ENCODE peak calls at places on chromosomes 2 and 18, in eight cellular contexts. H, F, A, W, D, B, C and J are unnamed samples.

GRCh38 chr18:28875059-28875458 is 698.1 kb upstream of the CDH2 start:
- DNase-seq in H (no peak), F (no peak), A (no peak), W (no peak), D (no peak), B (peak; percentile 76), C (peak; percentile 75), J (no peak)

GRCh38 chr2:127479219-127479825 is 47.0 kb downstream of the IWS1 start:
- DNase-seq in H (peak; percentile 73), F (no peak), A (no peak), W (no peak), D (no peak), B (peak; percentile 49), C (peak; percentile 36), J (no peak)

GRCh38 chr18:56890632-56891031 is 239.5 kb downstream of the WDR7 start:
- DNase-seq in H (peak; percentile 68), F (no peak), A (no peak), W (no peak), D (no peak), B (peak; percentile 98), C (peak; percentile 97), J (no peak)

GRCh38 chr2:166373951-166374350 is 1.8 kb downstream of the SCN9A start:
- DNase-seq in H (peak; percentile 80), F (no peak), A (no peak), W (no peak), D (no peak), B (peak; percentile 85), C (peak; percentile 77), J (no peak)

GRCh38 chr2:26979761-26980160 is 9.3 kb downstream of the MAPRE3 start:
- DNase-seq in H (no peak), F (no peak), A (no peak), W (no peak), D (no peak), B (peak; percentile 71), C (peak; percentile 61), J (no peak)

GRCh38 chr2:6186332-6187100 is 494.3 kb downstream of the SOX11 start:
- DNase-seq in H (peak; percentile 59), F (peak; percentile 17), A (no peak), W (no peak), D (peak; percentile 73), B (peak; percentile 92), C (peak; percentile 90), J (no peak)

GRCh38 chr2:43333656-43334144 is 107.3 kb upstream of the ZFP36L2 start:
- DNase-seq in H (no peak), F (no peak), A (no peak), W (no peak), D (no peak), B (peak; percentile 59), C (peak; percentile 52), J (no peak)

GRCh38 chr2:32777714-32778113 is 149.9 kb downstream of the TTC27 start:
- DNase-seq in H (peak; percentile 75), F (no peak), A (no peak), W (no peak), D (no peak), B (no peak), C (no peak), J (no peak)

GRCh38 chr2:9637330-9637729 is 6.5 kb upstream of the YWHAQ start:
- DNase-seq in H (peak; percentile 62), F (no peak), A (no peak), W (no peak), D (no peak), B (peak; percentile 82), C (peak; percentile 78), J (no peak)

GRCh38 chr2:227378371-227378782 is 729 bp downstream of the TM4SF20 start:
- DNase-seq in H (no peak), F (no peak), A (no peak), W (no peak), D (no peak), B (no peak), C (no peak), J (no peak)

GRCh38 chr2:71922091-71922490 is 225.6 kb downstream of the CYP26B1 start:
- DNase-seq in H (no peak), F (no peak), A (no peak), W (no peak), D (no peak), B (no peak), C (no peak), J (peak; percentile 47)

GRCh38 chr2:226788881-226789485 is 10.6 kb downstream of the IRS1 start:
- DNase-seq in H (no peak), F (no peak), A (no peak), W (no peak), D (no peak), B (no peak), C (no peak), J (no peak)

GRCh38 chr2:127422631-127423475 is 4.6 kb downstream of the PROC start:
- DNase-seq in H (no peak), F (no peak), A (peak; percentile 70), W (no peak), D (no peak), B (no peak), C (no peak), J (no peak)

GRCh38 chr2:164009801-164010337 is 274.1 kb upstream of the FIGN start:
- DNase-seq in H (no peak), F (no peak), A (no peak), W (no peak), D (no peak), B (no peak), C (no peak), J (no peak)

GRCh38 chr2:177314194-177314593 is 49.7 kb upstream of the NFE2L2 start:
- DNase-seq in H (no peak), F (no peak), A (no peak), W (no peak), D (no peak), B (peak; percentile 85), C (peak; percentile 83), J (no peak)

GRCh38 chr2:150296795-150297546 is 190.5 kb downstream of the RND3 start:
- DNase-seq in H (no peak), F (no peak), A (no peak), W (no peak), D (no peak), B (peak; percentile 44), C (peak; percentile 31), J (no peak)

GRCh38 chr2:86238354-86238753 is 39.1 kb downstream of the MRPL35 start:
- DNase-seq in H (no peak), F (no peak), A (no peak), W (no peak), D (no peak), B (no peak), C (no peak), J (no peak)

DNA sequence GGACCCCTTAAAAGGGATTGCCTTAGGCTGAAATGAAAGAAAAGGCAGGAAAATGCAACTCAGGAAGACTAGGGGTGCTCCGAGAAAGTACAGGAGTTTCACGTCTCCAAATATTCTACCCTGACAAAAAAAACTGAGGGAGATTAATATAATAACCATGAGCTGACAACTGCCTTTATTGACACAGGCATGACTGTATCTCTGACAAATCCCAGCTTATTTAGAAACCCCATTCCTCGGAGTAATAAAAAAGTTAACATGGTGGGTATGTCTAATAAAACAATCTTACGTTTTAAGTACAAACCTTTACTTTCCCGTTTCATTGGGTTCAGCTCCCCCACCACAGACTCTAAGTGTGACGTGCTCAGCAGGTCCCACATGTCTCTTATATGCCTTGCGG is 7.9 kb upstream of the RBFA start:
- DNase-seq in H (no peak), F (no peak), A (no peak), W (no peak), D (no peak), B (no peak), C (no peak), J (no peak)
- H3K9me3 ChIP-seq in H (peaks cover 53% of the 10 kb centered on the region), F (peaks cover 80% of the 10 kb centered on the region), A (peaks cover 44% of the 10 kb centered on the region), W (peaks cover 31% of the 10 kb centered on the region), D (peaks cover 22% of the 10 kb centered on the region), B (no peaks in the 10 kb centered on the region), C (peaks cover 34% of the 10 kb centered on the region), J (peaks cover 53% of the 10 kb centered on the region)

GRCh38 chr18:32764611-32765244 is 8.1 kb downstream of the KLHL14 start:
- DNase-seq in H (no peak), F (no peak), A (no peak), W (no peak), D (no peak), B (no peak), C (no peak), J (no peak)

GRCh38 chr18:32770181-32770650 is 2.6 kb downstream of the KLHL14 start:
- DNase-seq in H (peak; percentile 23), F (no peak), A (no peak), W (no peak), D (peak; percentile 85), B (no peak), C (no peak), J (peak; percentile 60)

GRCh38 chr18:32769242-32770180 is 3.3 kb downstream of the KLHL14 start:
- DNase-seq in H (peak; percentile 82), F (no peak), A (no peak), W (no peak), D (peak; percentile 80), B (no peak), C (no peak), J (peak; percentile 57)

GRCh38 chr18:32768646-32769206 is 4.1 kb downstream of the KLHL14 start:
- DNase-seq in H (no peak), F (no peak), A (no peak), W (no peak), D (no peak), B (no peak), C (no peak), J (no peak)

GRCh38 chr18:32767400-32767799 is 5.4 kb downstream of the KLHL14 start:
- DNase-seq in H (peak; percentile 40), F (no peak), A (no peak), W (no peak), D (no peak), B (no peak), C (no peak), J (no peak)
- H3K4me1 ChIP-seq in H (peaks cover 41% of the 10 kb centered on the region), F (peaks cover 23% of the 10 kb centered on the region), A (peaks cover 13% of the 10 kb centered on the region), W (peaks cover 12% of the 10 kb centered on the region), D (peaks cover 11% of the 10 kb centered on the region), B (no peaks in the 10 kb centered on the region), C (peaks cover 11% of the 10 kb centered on the region), J (no peaks in the 10 kb centered on the region)

DNA sequence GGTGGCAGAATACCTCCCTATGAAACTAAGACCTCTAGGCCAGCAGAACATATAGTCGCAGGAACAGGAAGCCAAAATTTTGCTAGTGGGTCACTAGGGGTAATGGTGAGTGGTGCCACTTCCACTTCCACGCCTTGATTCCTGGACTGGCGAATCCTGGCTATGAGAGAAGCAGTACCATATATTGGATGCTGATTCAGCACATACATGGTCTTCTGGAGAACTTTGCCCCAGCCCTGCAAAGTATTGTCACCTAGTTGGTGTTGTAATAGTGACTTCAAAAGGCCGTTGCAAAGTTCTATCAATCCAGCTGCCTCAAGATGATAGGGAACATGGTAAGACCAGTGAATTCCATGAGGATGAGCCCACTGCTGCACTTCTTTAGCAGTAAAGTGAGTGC is 769.8 kb upstream of the GYPC start:
- DNase-seq in H (no peak), F (no peak), A (no peak), W (no peak), D (no peak), B (no peak), C (no peak), J (no peak)
- H3K9me3 ChIP-seq in H (peaks cover 94% of the 10 kb centered on the region), F (peaks cover 36% of the 10 kb centered on the region), A (peaks cover 19% of the 10 kb centered on the region), W (peaks cover 6% of the 10 kb centered on the region), D (peaks cover 4% of the 10 kb centered on the region), B (no peaks in the 10 kb centered on the region), C (peaks cover 7% of the 10 kb centered on the region), J (no peaks in the 10 kb centered on the region)

GRCh38 chr18:79526468-79527460 is 131.0 kb downstream of the NFATC1 start:
- DNase-seq in H (no peak), F (no peak), A (peak; percentile 65), W (no peak), D (peak; percentile 73), B (no peak), C (no peak), J (no peak)
- H3K4me1 ChIP-seq in H (no peaks in the 10 kb centered on the region), F (peaks cover 19% of the 10 kb centered on the region), A (peaks cover 24% of the 10 kb centered on the region), W (peaks cover 12% of the 10 kb centered on the region), D (no peaks in the 10 kb centered on the region), B (no peaks in the 10 kb centered on the region), C (peaks cover 3% of the 10 kb centered on the region), J (peaks cover 5% of the 10 kb centered on the region)